ENCODE peak calls at places on chromosomes 6 and 20, in four cellular contexts. R is prostate gland, H is endothelial cell of umbilical vein, I is left lung. C is an unnamed sample.

GRCh38 chr20:38665094-38665493 is 59.2 kb upstream of the SLC32A1 start:
- DNase-seq in R (no peak), H (no peak), I (no peak), C (no peak)

GRCh38 chr20:51643390-51643789 is 100.9 kb upstream of the NFATC2 start:
- DNase-seq in I (no peak), R (no peak), H (peak), C (no peak)

GRCh38 chr6:26198626-26199056 is 111.4 kb downstream of the HFE start:
- DNase-seq in R (no peak), H (peak), I (no peak), C (no peak)

GRCh38 chr6:73455865-73456629 is 4.0 kb upstream of the CGAS start:
- DNase-seq in R (no peak), I (no peak), H (no peak), C (no peak)

GRCh38 chr6:117352466-117353081 is 73.2 kb downstream of the ROS1 start:
- DNase-seq in I (no peak), R (no peak), H (peak), C (no peak)

GRCh38 chr6:16496210-16496609 is 257.8 kb downstream of the GMPR start:
- DNase-seq in H (no peak), R (no peak), I (no peak), C (no peak)

GRCh38 chr20:15814903-15815302 is 758.3 kb downstream of the KIF16B start:
- DNase-seq in I (no peak), R (no peak), H (no peak), C (no peak)

GRCh38 chr6:34912715-34913464 is 23.8 kb downstream of the ANKS1A start:
- DNase-seq in I (no peak), R (no peak), H (peak), C (no peak)

GRCh38 chr20:46351357-46352058 is 43.2 kb upstream of the CDH22 start:
- DNase-seq in H (no peak), R (no peak), I (no peak), C (no peak)

GRCh38 chr6:1724616-1725015 is 114.9 kb downstream of the FOXC1 start:
- DNase-seq in I (peak), R (peak), H (peak), C (no peak)

GRCh38 chr6:127518710-127519468 is at the start of gene MTCL3:
- DNase-seq in I (peak), R (no peak), H (no peak), C (no peak)

GRCh38 chr6:122130026-122130348 is 269.5 kb upstream of the HSF2 start:
- DNase-seq in R (no peak), I (no peak), H (no peak), C (no peak)

GRCh38 chr6:16440656-16441212 is 202.3 kb downstream of the GMPR start:
- DNase-seq in I (no peak), H (no peak), R (no peak), C (no peak)

GRCh38 chr20:62015445-62016288 is 50.0 kb downstream of the TAF4 start:
- DNase-seq in H (no peak), R (no peak), I (no peak), C (no peak)

DNA sequence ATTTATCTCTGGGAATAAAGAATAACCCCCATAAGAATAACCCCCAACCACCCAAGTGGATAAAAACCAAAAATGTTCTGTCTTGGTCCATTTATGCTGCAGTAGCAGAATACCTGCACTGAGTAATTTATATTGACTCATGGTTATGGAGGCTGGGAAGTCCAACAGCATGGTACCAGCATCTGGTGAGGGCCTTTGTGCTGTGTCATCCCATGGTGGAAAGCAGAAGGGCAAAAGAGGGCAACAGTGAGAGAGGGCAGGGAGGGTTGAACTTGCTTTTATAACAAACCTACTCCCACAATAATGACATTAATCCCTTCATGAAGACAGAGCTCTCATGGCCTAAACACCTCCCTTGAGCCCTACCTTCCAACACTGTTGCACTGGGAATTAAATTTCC is 133.7 kb downstream of the ERMARD start:
- DNase-seq in R (no peak), H (no peak), I (no peak), C (no peak)
- TF ChIP-seq CTCF in R (no peak), H (no peak), I (no peak), C (no peak)

GRCh38 chr6:148293181-148293995 is 49.2 kb upstream of the SASH1 start:
- DNase-seq in R (no peak), H (no peak), I (no peak), C (no peak)
- H3K27ac ChIP-seq in R (no peak), H (no peak), I (no peak), C (no peak)

GRCh38 chr6:22907085-22907484 is 337.7 kb downstream of the HDGFL1 start:
- DNase-seq in I (no peak), H (no peak), R (no peak), C (no peak)

GRCh38 chr6:22904413-22904812 is 335.0 kb downstream of the HDGFL1 start:
- DNase-seq in I (no peak), R (no peak), H (peak), C (no peak)

GRCh38 chr6:22910370-22910769 is 341.0 kb downstream of the HDGFL1 start:
- DNase-seq in R (no peak), I (no peak), H (no peak), C (no peak)

DNA sequence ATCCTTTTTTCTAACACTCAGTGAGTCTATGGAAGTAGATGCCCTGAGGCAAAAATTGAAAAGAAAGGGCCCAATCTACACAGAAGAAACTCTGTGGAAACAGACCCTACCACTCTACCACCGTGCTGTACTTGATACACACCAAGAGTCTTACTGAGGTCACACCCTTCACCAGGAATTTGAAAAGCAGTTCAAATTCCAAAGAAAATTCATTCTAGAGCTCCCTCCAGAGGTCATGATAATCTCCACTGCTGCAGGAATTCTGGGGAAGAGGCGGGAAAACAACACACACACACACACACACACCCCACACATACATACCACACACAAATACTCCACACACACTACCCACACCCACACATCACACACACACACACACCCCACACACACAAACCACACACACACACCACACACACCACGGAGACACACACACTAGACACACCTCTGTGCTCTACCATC is 336.8 kb downstream of the HDGFL1 start:
- DNase-seq in I (no peak), H (peak), R (no peak), C (no peak)
- TF ChIP-seq CTCF in I (no peak), H (peak), R (no peak), C (no peak)

DNA sequence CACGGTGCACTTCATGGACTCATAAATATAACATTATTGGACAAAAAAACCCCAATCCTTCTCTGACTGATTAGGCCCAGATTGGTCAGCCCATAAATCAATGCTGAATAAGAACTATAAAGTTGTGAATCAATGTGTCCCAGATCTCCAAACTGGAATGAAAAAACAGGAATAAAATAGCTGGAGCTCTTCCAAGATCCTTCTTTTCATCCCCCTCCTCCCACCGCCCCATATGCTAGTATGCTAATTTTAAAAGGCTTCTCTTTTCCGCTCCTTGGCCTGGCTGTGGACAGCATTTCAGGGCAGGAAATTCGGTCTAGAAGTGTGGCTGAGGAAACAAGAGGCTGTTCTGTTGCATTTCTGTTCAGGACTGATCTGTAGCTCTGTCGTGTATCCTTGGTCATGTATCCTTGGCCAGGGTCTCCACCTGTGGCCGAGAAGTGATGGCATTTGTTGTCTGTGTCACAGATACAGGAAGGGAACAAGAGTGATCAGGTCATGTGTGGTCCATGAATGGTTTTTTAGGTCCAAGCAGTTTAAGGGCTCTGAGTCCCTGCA is 300.4 kb upstream of the SUPT3H start:
- DNase-seq in I (no peak), R (no peak), H (peak), C (no peak)
- H3K27ac ChIP-seq in I (no peak), R (no peak), H (peak), C (no peak)

GRCh38 chr20:63224272-63225081 is 8.5 kb upstream of the YTHDF1 start:
- DNase-seq in H (no peak), R (peak), I (no peak), C (no peak)
- TF ChIP-seq CTCF in H (no peak), R (no peak), I (no peak), C (no peak)

DNA sequence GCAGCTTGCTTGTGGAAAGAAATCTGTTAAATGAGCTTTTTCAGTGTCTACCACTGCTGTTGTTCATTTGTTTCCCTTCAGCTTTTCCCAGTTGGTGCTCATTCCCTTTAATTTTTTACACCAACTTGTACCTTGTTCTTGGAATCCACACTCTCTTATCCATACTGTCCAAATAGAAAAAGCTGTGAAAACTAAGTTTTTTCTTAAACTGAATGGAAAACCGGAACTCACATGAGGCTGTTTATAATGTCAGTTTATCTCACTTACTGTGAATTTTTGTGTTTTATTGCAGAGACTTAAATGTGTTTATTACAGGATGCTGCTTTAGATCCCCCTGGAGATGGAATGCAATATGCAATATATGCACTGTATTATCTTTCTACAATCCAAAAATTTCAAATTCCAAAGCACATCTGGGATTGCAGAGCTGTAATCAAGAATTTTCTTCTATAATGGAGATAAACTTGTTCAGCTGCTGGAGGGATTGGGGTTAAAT is 66.5 kb downstream of the MKKS start:
- DNase-seq in H (no peak), R (no peak), I (no peak), C (no peak)
- H3K27ac ChIP-seq in H (no peak), R (no peak), I (no peak), C (no peak)

DNA sequence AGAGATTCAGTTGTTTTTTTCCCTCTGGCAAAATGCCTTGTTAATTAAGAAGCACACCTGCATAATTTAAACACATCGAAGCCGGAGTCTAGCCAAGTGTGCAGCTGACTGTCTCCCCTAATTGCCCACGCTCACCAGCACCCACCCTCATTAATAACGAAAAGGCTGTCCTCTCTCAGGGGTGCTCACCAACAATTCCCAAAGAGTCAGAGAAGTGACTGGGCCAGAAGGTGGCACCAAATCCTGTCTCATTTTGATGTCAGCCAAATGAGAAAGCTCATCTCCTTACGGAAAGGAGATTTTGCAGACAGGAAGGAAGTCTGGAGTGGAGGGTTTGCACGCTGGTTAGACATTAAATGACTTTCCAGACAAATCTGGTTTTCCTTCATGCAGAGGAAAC is 60.7 kb upstream of the MC3R start:
- DNase-seq in R (no peak), H (no peak), I (no peak), C (no peak)
- TF ChIP-seq CTCF in R (no peak), H (no peak), I (no peak), C (no peak)

GRCh38 chr6:15090745-15091384 is 155.0 kb upstream of the JARID2 start:
- DNase-seq in I (no peak), R (no peak), H (no peak), C (no peak)

GRCh38 chr6:15087234-15087633 is 158.6 kb upstream of the JARID2 start:
- DNase-seq in I (no peak), H (no peak), R (no peak), C (no peak)

GRCh38 chr6:15090145-15090579 is 155.7 kb upstream of the JARID2 start:
- DNase-seq in R (peak), H (no peak), I (peak), C (no peak)

GRCh38 chr6:15089569-15090144 is 156.2 kb upstream of the JARID2 start:
- DNase-seq in H (no peak), R (peak), I (peak), C (no peak)

GRCh38 chr6:15088904-15089568 is 156.8 kb upstream of the JARID2 start:
- DNase-seq in H (no peak), R (no peak), I (no peak), C (no peak)
- H3K27ac ChIP-seq in H (no peak), R (no peak), I (no peak), C (no peak)

C was measured in CD4-positive, alpha-beta T cell.